ENCODE peak calls at places on chromosomes 6 and 20, in nine cellular contexts. E, I, B, Y, G, X, C, N and R are unnamed samples.

GRCh38 chr20:42179768-42180167 is 561.6 kb upstream of the CHD6 start:
- DNase-seq in E (no peak), I (no peak), B (no peak), Y (no peak), G (no peak), X (no peak), C (peak), N (peak), R (no peak)

GRCh38 chr6:148508401-148509151 is 165.9 kb downstream of the SASH1 start:
- DNase-seq in E (no peak), I (peak), B (no peak), Y (no peak), G (peak), X (no peak), C (peak), N (peak), R (no peak)

GRCh38 chr20:64044484-64045247 is 4.8 kb downstream of the SOX18 start:
- DNase-seq in E (no peak), I (peak), B (peak), Y (peak), G (peak), X (no peak), C (peak), N (peak), R (no peak)

GRCh38 chr6:37625591-37626374 is 71.9 kb downstream of the MDGA1 start:
- DNase-seq in E (no peak), I (no peak), B (no peak), Y (no peak), G (no peak), X (peak), C (no peak), N (no peak), R (no peak)

GRCh38 chr6:105135056-105135455 is 44.8 kb downstream of the POPDC3 start:
- DNase-seq in E (no peak), I (peak), B (peak), Y (no peak), G (peak), X (peak), C (no peak), N (no peak), R (no peak)

GRCh38 chr6:15712813-15713212 is 50.0 kb upstream of the DTNBP1 start:
- DNase-seq in E (no peak), I (no peak), B (no peak), Y (no peak), G (no peak), X (no peak), C (no peak), N (no peak), R (no peak)

GRCh38 chr6:106746660-106747059 is 117.3 kb downstream of the QRSL1 start:
- DNase-seq in E (no peak), I (peak), B (peak), Y (peak), G (no peak), X (peak), C (peak), N (peak), R (no peak)

GRCh38 chr6:45377041-45377554 is 636 bp downstream of the SUPT3H start:
- DNase-seq in E (no peak), I (no peak), B (no peak), Y (no peak), G (peak), X (no peak), C (peak), N (no peak), R (no peak)

GRCh38 chr6:105546748-105547147 is 143.9 kb upstream of the PREP start:
- DNase-seq in E (no peak), I (no peak), B (no peak), Y (no peak), G (no peak), X (no peak), C (no peak), N (no peak), R (no peak)

GRCh38 chr20:57092112-57092899 is 174.1 kb downstream of the BMP7 start:
- DNase-seq in E (peak), I (peak), B (peak), Y (peak), G (peak), X (peak), C (peak), N (peak), R (peak)

GRCh38 chr20:62063981-62064787 is 1.5 kb downstream of the TAF4 start:
- DNase-seq in E (no peak), I (peak), B (peak), Y (no peak), G (peak), X (no peak), C (peak), N (peak), R (no peak)

GRCh38 chr6:6405997-6406699 is 85.7 kb upstream of the F13A1 start:
- DNase-seq in E (no peak), I (no peak), B (no peak), Y (no peak), G (no peak), X (no peak), C (no peak), N (no peak), R (no peak)

GRCh38 chr20:11484479-11484878 is 433.2 kb upstream of the BTBD3 start:
- DNase-seq in E (no peak), I (no peak), B (no peak), Y (no peak), G (no peak), X (no peak), C (no peak), N (no peak), R (no peak)

GRCh38 chr6:3715285-3715684 is 36.2 kb downstream of the PXDC1 start:
- DNase-seq in E (no peak), I (no peak), B (no peak), Y (no peak), G (no peak), X (no peak), C (no peak), N (no peak), R (no peak)

GRCh38 chr6:13113956-13114593 is 214.3 kb downstream of the TBC1D7 start:
- DNase-seq in E (no peak), I (no peak), B (no peak), Y (no peak), G (no peak), X (no peak), C (peak), N (no peak), R (no peak)

GRCh38 chr20:6395695-6396094 is 272.9 kb upstream of the FERMT1 start:
- DNase-seq in E (no peak), I (no peak), B (no peak), Y (no peak), G (no peak), X (peak), C (peak), N (no peak), R (no peak)

GRCh38 chr6:1771324-1771723 is 161.6 kb downstream of the FOXC1 start:
- DNase-seq in E (no peak), I (peak), B (peak), Y (no peak), G (no peak), X (peak), C (peak), N (no peak), R (no peak)

GRCh38 chr20:57076202-57076651 is 190.2 kb downstream of the BMP7 start:
- DNase-seq in E (no peak), I (peak), B (no peak), Y (no peak), G (no peak), X (no peak), C (no peak), N (peak), R (no peak)